ENCODE peak calls at places on chromosomes 1 and 21, in four cellular contexts. V is MM.1S, Z is hepatocyte, X is HCT116. B is an unnamed sample.

GRCh38 chr1:112926858-112927257 is 29.1 kb downstream of the SLC16A1 start:
- DNase-seq in V (no peak), Z (no peak), X (no peak), B (no peak)

GRCh38 chr1:147741075-147741474 is 19.3 kb downstream of the GJA5 start:
- DNase-seq in V (no peak), Z (no peak), X (no peak), B (no peak)

GRCh38 chr1:227134686-227135314 is 183.5 kb downstream of the CDC42BPA start:
- DNase-seq in V (no peak), Z (no peak), X (no peak), B (no peak)

GRCh38 chr1:162145280-162145965 is 75.9 kb downstream of the NOS1AP start:
- DNase-seq in V (no peak), Z (no peak), X (no peak), B (no peak)

GRCh38 chr21:31553926-31554325 is 105.6 kb upstream of the SOD1 start:
- DNase-seq in V (no peak), Z (no peak), X (no peak), B (no peak)

GRCh38 chr1:17251699-17252376 is 2.9 kb downstream of the PADI3 start:
- DNase-seq in V (no peak), Z (no peak), X (no peak), B (no peak)

GRCh38 chr21:29299046-29299905 is 554 bp downstream of the BACH1 start:
- DNase-seq in V (peak), Z (peak), X (no peak), B (peak)

GRCh38 chr1:165905853-165906252 is 78.4 kb downstream of the UCK2 start:
- DNase-seq in V (no peak), Z (no peak), X (no peak), B (no peak)

GRCh38 chr1:73576084-73576483 is 621.9 kb downstream of the LRRIQ3 start:
- DNase-seq in V (no peak), Z (peak), X (no peak), B (no peak)

GRCh38 chr1:30273456-30273855 is 449.9 kb downstream of the MATN1 start:
- DNase-seq in V (no peak), Z (no peak), X (no peak), B (no peak)

GRCh38 chr1:243943671-243944428 is 93.8 kb upstream of the AKT3 start:
- DNase-seq in V (no peak), Z (no peak), X (no peak), B (no peak)

GRCh38 chr1:7380712-7381111 is 390.4 kb upstream of the VAMP3 start:
- DNase-seq in V (no peak), Z (no peak), X (no peak), B (no peak)

GRCh38 chr1:117346206-117346928 is 20.9 kb upstream of the MAN1A2 start:
- DNase-seq in V (no peak), Z (no peak), X (no peak), B (no peak)

GRCh38 chr1:56510642-56511021 is 68.7 kb downstream of the PLPP3 start:
- DNase-seq in V (no peak), Z (no peak), X (no peak), B (no peak)

GRCh38 chr1:209875510-209875909 is 47.7 kb downstream of the UTP25 start:
- DNase-seq in V (no peak), Z (peak), X (peak), B (no peak)

GRCh38 chr1:228937351-228937750 is 202.1 kb downstream of the RHOU start:
- DNase-seq in V (no peak), Z (no peak), X (no peak), B (no peak)

DNA sequence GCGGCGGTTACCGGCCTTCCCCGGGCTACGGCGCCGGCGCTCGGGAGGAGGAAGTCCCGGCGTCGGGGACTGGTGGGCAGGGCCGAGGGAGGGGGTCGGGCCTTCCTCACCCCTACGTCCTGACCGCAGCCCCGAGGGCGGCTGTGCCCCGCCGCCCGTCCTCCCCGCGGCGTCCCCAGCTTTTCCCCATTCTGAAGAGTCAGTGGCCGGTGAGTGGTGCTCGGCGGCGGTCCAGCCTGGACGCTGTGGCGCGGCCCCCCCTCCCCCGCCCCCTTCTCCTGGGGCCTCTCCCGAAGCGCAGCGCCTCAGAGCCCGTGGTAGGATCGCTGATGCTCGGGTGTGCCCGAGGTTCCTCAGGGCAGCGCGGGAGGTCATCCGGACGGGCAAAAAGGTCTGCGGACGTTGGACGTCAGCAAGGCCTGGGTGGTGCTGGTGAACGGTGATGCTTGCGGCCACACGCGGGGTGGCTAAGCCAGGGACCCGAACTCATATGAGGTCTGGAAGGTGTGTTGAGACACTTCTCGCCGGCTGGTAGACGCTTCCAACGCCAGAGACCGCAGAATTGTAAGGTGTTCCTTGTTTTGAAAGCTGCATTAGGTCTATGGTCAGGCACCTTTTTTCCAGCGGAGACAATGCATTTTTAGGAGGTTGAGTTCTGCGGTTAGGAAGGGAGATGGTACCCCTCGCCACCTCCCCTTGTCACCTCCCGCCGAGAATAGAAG is 725 bp downstream of the SLC25A33 start:
- DNase-seq in V (peak), Z (peak), X (no peak), B (peak)
- TF ChIP-seq EZH2phosphoT487 in V (no peak), Z (no peak), X (no peak), B (no peak)

GRCh38 chr1:46665983-46666382 is 2.2 kb downstream of the ATPAF1 start:
- DNase-seq in V (no peak), Z (no peak), X (no peak), B (no peak)

GRCh38 chr1:46671554-46671953 is at the start of gene TEX38:
- DNase-seq in V (no peak), Z (no peak), X (no peak), B (no peak)

GRCh38 chr1:46673749-46674182 is 2.1 kb downstream of the TEX38 start:
- DNase-seq in V (no peak), Z (peak), X (no peak), B (no peak)

GRCh38 chr1:46670134-46670533 is 1.5 kb upstream of the TEX38 start:
- DNase-seq in V (no peak), Z (no peak), X (no peak), B (no peak)

DNA sequence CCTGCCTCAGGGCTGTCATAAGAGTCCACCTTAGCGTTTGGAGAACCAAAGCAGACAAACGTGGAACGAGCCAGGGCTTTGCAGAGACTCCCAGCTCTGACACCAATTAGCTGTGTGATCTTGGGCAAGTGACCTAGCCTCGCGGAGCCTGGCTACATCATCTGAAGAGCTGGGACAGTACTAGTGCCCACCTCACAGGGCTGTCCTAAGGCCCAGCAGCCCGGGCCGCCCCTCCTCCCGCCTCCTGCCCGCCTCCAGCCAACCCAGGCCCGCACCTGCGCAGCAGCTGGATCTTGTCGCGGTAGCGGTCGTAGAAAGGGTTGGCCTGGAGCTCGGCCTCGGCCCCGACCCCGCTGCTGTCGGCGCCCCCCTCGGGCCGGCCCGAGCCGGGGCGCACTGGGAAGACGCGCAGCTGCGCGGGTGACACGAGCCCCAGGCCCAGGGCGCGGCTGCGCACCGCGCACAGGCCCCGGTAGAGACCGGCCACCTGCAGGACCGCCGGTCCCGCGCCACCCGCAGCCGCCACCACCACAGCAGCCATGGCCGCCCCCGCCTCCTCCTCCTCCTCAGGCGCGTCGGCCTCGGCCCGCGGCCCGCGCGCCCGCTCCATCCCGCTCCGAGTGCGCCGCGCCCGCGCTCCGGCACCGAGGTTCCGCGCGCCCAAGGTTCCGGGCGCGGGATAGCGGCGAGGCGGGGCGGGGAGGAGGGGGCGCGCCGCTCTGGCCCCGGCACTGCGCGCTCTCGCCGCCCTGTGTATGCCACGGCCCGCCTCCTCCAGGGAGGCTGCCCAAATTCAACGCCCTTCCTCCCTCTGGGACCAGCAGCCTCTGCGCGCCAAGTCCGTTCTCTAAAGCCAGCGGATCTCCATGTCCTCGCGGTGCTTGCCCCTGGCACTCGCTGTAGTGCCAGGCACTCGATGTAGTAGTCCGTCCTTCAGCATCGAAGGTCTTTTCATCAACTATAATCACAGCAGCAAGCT is at the start of gene ATPAF1:
- DNase-seq in V (peak), Z (peak), X (peak), B (peak)
- H2AFZ ChIP-seq in V (peak), Z (peak), X (peak), B (peak)

GRCh38 chr1:234709473-234710279 is 99.7 kb upstream of the IRF2BP2 start:
- DNase-seq in V (no peak), Z (no peak), X (no peak), B (no peak)

GRCh38 chr1:234710381-234710780 is 100.4 kb upstream of the IRF2BP2 start:
- DNase-seq in V (no peak), Z (no peak), X (no peak), B (no peak)

GRCh38 chr1:234712891-234713305 is 102.9 kb upstream of the IRF2BP2 start:
- DNase-seq in V (no peak), Z (no peak), X (no peak), B (no peak)

GRCh38 chr1:234711400-234711799 is 101.4 kb upstream of the IRF2BP2 start:
- DNase-seq in V (no peak), Z (no peak), X (no peak), B (no peak)

DNA sequence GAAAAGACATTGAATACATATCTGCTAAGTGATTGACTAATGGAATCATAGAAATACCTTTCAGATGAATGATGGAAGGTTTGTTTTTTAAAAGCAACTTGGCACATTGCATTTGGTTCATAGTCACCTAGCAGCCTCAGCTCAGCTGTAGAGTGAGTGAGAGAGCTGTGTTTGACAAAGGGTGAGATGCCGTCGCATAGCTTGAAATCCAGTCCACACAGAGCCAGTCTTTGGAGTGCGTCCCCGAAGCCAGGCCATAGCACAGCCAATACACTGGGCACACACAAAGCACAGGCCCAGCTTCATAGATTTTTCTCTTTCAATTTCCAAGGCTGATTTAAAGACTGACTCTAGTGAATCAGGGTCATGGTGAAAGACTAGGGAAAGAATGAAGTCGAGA is 101.0 kb upstream of the IRF2BP2 start:
- DNase-seq in V (no peak), Z (no peak), X (no peak), B (no peak)
- TF ChIP-seq CTCF in V (no peak), Z (no peak), X (no peak), B (no peak)

GRCh38 chr1:237171564-237172485 is 129.8 kb downstream of the RYR2 start:
- DNase-seq in V (no peak), Z (no peak), X (no peak), B (no peak)
- TF ChIP-seq EZH2phosphoT487 in V (no peak), Z (no peak), X (no peak), B (no peak)

GRCh38 chr1:246794261-246795093 is 70.3 kb downstream of the SCCPDH start:
- DNase-seq in V (no peak), Z (no peak), X (no peak), B (no peak)
- H2AFZ ChIP-seq in V (no peak), Z (no peak), X (no peak), B (no peak)

DNA sequence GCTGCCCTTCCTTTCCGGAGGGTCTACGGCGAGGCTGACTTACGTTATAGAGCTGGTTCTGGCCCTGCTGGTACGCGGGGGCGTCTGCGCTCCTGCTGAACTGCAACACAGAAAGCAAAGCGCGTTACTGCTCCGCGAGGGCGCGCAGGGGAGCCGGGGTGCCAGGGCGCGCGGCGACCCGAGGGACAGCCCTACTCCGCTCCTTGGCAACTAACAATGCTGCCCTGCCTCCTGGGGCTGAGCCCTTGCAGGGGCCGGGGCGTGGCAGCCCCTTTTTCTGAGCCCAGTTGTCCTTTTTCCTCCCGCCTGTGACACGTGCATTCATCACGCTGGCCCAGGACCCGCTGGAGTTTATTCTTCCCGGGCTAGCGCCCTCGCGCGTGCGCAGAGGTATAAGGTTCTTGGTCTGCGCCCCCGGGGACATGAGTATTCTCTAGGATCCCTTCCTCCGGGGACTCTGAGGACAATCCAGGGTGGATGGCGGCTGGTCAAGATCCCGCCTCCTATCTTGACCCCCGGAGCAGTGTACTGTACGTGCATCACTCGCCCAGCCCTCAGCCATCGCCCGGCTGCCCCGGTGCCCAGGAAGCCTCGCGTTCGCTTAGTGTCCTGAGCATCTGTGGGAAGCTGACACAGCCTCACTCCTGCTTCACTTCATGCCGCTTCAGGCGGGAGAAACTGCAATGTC is 78.9 kb downstream of the CD247 start:
- DNase-seq in V (peak), Z (peak), X (no peak), B (peak)
- TF ChIP-seq CTCF in V (peak), Z (peak), X (no peak), B (peak)